ENCODE peak calls at places on chromosome 15, in six cellular contexts. Q, K, B, G, U and J are unnamed samples.

GRCh38 chr15:84752700-84753099 is 4.3 kb downstream of the ZNF592 start:
- DNase-seq in G (no peak), Q (no peak), K (no peak), U (no peak), B (no peak), J (peak)

GRCh38 chr15:29784413-29784812 is 37.9 kb downstream of the TJP1 start:
- DNase-seq in B (no peak), Q (no peak), G (no peak), U (no peak), K (no peak), J (no peak)

GRCh38 chr15:98755138-98755537 is 106.8 kb downstream of the IGF1R start:
- DNase-seq in K (no peak), B (no peak), U (no peak), G (no peak), Q (no peak), J (no peak)

GRCh38 chr15:41182266-41182665 is 48.3 kb downstream of the EXD1 start:
- DNase-seq in K (no peak), Q (no peak), B (no peak), G (no peak), U (no peak), J (no peak)

GRCh38 chr15:73394782-73395181 is 26.0 kb upstream of the HCN4 start:
- DNase-seq in U (no peak), Q (no peak), K (no peak), B (no peak), G (no peak), J (no peak)

GRCh38 chr15:33160054-33160453 is 34.5 kb downstream of the FMN1 start:
- DNase-seq in G (no peak), U (no peak), K (no peak), Q (no peak), B (peak), J (no peak)

GRCh38 chr15:92693922-92694331 is 38.4 kb upstream of the FAM174B start:
- DNase-seq in K (no peak), B (peak), U (peak), G (no peak), Q (peak), J (peak)

GRCh38 chr15:100764778-100765457 is 114.7 kb upstream of the ALDH1A3 start:
- DNase-seq in K (no peak), B (peak), G (no peak), Q (no peak), U (no peak), J (no peak)

GRCh38 chr15:34656005-34656604 is 72.7 kb upstream of the GOLGA8B start:
- DNase-seq in G (no peak), B (no peak), U (no peak), K (no peak), Q (no peak), J (no peak)

GRCh38 chr15:101058735-101059134 is 139.6 kb downstream of the LRRK1 start:
- DNase-seq in B (no peak), Q (peak), U (no peak), K (no peak), G (no peak), J (no peak)

GRCh38 chr15:57571725-57572124 is 20.0 kb upstream of the MYZAP start:
- DNase-seq in G (no peak), K (no peak), B (no peak), U (no peak), Q (no peak), J (no peak)

GRCh38 chr15:57570340-57570739 is 21.4 kb upstream of the MYZAP start:
- DNase-seq in G (no peak), B (no peak), Q (no peak), K (no peak), U (no peak), J (no peak)

GRCh38 chr15:57573151-57573550 is 18.6 kb upstream of the MYZAP start:
- DNase-seq in B (no peak), G (no peak), Q (no peak), K (no peak), U (no peak), J (no peak)

GRCh38 chr15:57572463-57572862 is 19.2 kb upstream of the MYZAP start:
- DNase-seq in B (no peak), G (no peak), K (no peak), Q (no peak), U (no peak), J (no peak)

GRCh38 chr15:57570994-57571393 is 20.7 kb upstream of the MYZAP start:
- DNase-seq in U (no peak), B (no peak), Q (no peak), G (no peak), K (no peak), J (peak)
- TF ChIP-seq GABPA in U (no peak), B (no peak), Q (no peak), G (no peak), K (no peak), J (no peak)

DNA sequence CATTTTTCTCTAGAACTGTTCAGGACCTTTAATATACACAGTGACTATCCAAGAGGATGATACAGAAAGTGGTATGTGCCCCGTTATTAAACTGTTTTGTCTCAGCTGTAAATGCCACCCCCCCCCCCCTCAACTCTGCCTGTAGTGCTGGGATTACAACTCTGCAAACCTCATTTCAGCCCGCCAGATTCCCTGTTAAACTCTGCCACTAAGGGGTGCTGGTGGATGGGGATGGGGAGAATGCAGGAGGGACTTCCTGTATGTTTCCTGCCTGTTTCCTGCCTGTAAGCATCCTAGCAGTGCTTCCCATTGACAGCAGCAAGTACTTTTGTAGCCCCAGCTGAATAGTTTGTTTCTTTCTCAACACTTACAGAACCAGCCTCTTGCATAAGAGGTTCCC is 301.7 kb upstream of the RORA start:
- DNase-seq in K (no peak), Q (no peak), G (no peak), U (peak), B (peak), J (no peak)
- TF ChIP-seq GABPA in K (no peak), Q (no peak), G (no peak), U (no peak), B (peak), J (peak)

DNA sequence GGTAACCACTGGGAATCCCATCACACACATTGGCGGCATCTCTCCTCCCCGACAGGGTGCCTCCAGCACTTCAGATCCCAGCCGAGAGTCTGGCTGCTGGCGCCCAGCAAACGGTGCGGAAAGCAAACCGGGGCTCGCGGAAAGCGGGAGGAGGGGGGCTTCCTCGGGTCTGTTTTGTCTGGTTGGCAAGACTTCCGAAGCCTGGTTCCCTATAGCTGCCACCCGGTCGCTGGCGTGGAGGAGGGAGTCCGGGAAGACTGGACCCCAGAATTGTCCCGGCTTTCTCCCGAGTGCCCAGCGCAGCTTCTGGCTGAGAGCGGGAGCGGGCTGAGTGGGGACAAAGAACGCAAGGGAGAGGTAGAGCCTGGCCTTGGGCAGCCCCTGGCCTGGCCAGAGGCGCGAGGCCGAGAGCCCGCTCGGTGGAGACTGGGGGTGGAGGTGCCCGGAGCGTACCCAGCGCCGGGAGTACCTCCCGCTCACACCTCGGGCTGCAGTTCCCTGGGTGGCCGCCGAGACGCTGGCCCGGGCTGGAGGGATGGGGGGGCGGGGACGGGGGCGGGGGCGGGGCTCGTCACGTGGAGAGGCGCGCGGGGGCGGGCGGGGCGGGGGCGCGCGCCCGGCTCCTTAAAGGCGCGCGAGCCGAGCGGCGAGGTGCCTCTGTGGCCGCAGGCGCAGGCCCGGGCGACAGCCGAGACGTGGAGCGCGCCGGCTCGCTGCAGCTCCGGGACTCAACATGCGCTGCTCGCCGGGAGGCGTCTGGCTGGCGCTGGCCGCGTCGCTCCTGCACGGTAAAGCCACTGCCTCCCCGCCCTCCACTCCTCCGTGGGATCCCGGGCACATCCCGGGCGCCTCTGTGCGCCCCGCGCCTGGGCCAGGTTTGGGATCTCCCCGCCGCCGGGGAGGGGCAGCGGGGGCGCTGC is at the start of gene CHRNA7:
- DNase-seq in Q (peak), B (peak), K (no peak), G (no peak), U (peak), J (peak)
- TF ChIP-seq GABPA in Q (no peak), B (no peak), K (no peak), G (no peak), U (no peak), J (no peak)

GRCh38 chr15:30990451-30991300 is 752 bp downstream of the MTMR10 start:
- DNase-seq in G (no peak), U (no peak), Q (peak), K (no peak), B (no peak), J (peak)

GRCh38 chr15:30991301-30992072 is at the start of gene MTMR10:
- DNase-seq in U (peak), K (peak), Q (peak), G (no peak), B (peak), J (peak)

GRCh38 chr15:30992465-30992864 is 1.0 kb upstream of the MTMR10 start:
- DNase-seq in K (no peak), G (no peak), B (no peak), U (no peak), Q (no peak), J (peak)

GRCh38 chr15:30990036-30990435 is 1.4 kb downstream of the MTMR10 start:
- DNase-seq in B (peak), G (no peak), U (no peak), Q (no peak), K (no peak), J (peak)

DNA sequence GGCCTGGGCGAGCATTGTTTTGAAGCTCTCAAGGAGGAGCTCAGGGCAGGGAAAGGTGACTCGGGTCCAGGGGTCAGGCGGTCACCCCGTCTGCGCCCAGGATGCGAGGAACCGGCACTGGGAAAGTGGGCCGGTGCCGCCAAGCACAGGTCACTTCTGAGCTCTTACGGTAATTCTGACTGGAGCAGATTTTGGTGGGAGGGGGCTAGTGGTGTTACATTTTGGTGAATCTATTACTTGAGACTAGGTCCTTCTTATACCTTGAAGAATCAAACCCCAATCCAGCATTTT is 590 bp upstream of the MTMR10 start:
- DNase-seq in G (no peak), B (no peak), U (no peak), Q (no peak), K (no peak), J (peak)
- TF ChIP-seq GABPA in G (no peak), B (no peak), U (no peak), Q (no peak), K (no peak), J (no peak)